ENCODE peak calls at places on chromosomes 3 and 15, in six cellular contexts. U is AML-193; I is CD8-positive, alpha-beta memory T cell; E is A673; S is stimulated activated CD8-positive, alpha-beta memory T cell treated with anti-CD3 and anti-CD28 coated beads, Interleukin-4, amount 100 ng/mL, for 24 hours; G is GM13976. V is an unnamed sample.

GRCh38 chr15:66738595-66738994 is 36.6 kb downstream of the SMAD6 start:
- DNase-seq in U (no peak), I (no peak), E (no peak), S (no peak), G (no peak), V (no peak)

GRCh38 chr15:94840794-94841587 is 609.6 kb downstream of the MCTP2 start:
- DNase-seq in U (no peak), I (no peak), E (peak), S (no peak), G (no peak), V (no peak)

GRCh38 chr3:197165890-197166289 is 132.5 kb downstream of the DLG1 start:
- DNase-seq in U (no peak), I (no peak), E (no peak), S (no peak), G (no peak), V (no peak)

GRCh38 chr3:30286007-30286669 is 320.3 kb upstream of the TGFBR2 start:
- DNase-seq in U (no peak), I (no peak), E (peak), S (no peak), G (no peak), V (peak)

GRCh38 chr3:39193391-39193790 is 996 bp upstream of the XIRP1 start:
- DNase-seq in U (no peak), I (no peak), E (no peak), S (no peak), G (no peak), V (no peak)

GRCh38 chr15:92077353-92078080 is 224.0 kb downstream of the SLCO3A1 start:
- DNase-seq in U (peak), I (peak), E (peak), S (peak), G (peak), V (peak)

GRCh38 chr3:108218811-108219210 is 3.4 kb downstream of the IFT57 start:
- DNase-seq in U (no peak), I (no peak), E (no peak), S (no peak), G (no peak), V (no peak)

GRCh38 chr3:195150194-195151118 is 120.5 kb downstream of the XXYLT1 start:
- DNase-seq in U (no peak), I (no peak), E (peak), S (no peak), G (peak), V (peak)

GRCh38 chr3:135503429-135504083 is 462.0 kb upstream of the PPP2R3A start:
- DNase-seq in U (peak), I (no peak), E (peak), S (no peak), G (peak), V (peak)

GRCh38 chr3:87175662-87176230 is 51.4 kb upstream of the CHMP2B start:
- DNase-seq in U (no peak), I (no peak), E (no peak), S (no peak), G (no peak), V (no peak)

GRCh38 chr15:62089616-62090015 is 22.8 kb downstream of the C2CD4A start:
- DNase-seq in U (no peak), I (no peak), E (no peak), S (no peak), G (no peak), V (peak)

GRCh38 chr15:36810656-36811449 is 231.4 kb downstream of the CDIN1 start:
- DNase-seq in U (no peak), I (no peak), E (peak), S (no peak), G (no peak), V (peak)

GRCh38 chr3:131582438-131582837 is 79.7 kb upstream of the MRPL3 start:
- DNase-seq in U (no peak), I (no peak), E (no peak), S (no peak), G (no peak), V (no peak)

GRCh38 chr3:151209652-151210051 is 6.6 kb upstream of the GPR171 start:
- DNase-seq in U (no peak), I (no peak), E (no peak), S (no peak), G (no peak), V (no peak)

GRCh38 chr3:192130534-192131132 is 596.7 kb downstream of the FGF12 start:
- DNase-seq in U (peak), I (no peak), E (peak), S (no peak), G (peak), V (peak)

GRCh38 chr3:160618363-160618762 is 53.0 kb upstream of the KPNA4 start:
- DNase-seq in U (no peak), I (no peak), E (no peak), S (no peak), G (no peak), V (peak)

GRCh38 chr3:13152826-13153710 is 79.8 kb upstream of the IQSEC1 start:
- DNase-seq in U (no peak), I (no peak), E (no peak), S (no peak), G (no peak), V (no peak)

GRCh38 chr15:74451861-74452835 is 8.8 kb downstream of the UBL7 start:
- DNase-seq in U (no peak), I (no peak), E (no peak), S (no peak), G (no peak), V (no peak)

GRCh38 chr15:26866298-26867198 is at the start of gene GABRA5:
- DNase-seq in U (no peak), I (no peak), E (no peak), S (no peak), G (no peak), V (no peak)

GRCh38 chr3:102544741-102545140 is 109.9 kb downstream of the ZPLD1 start:
- DNase-seq in U (no peak), I (no peak), E (no peak), S (no peak), G (no peak), V (no peak)

GRCh38 chr15:42348083-42348482 is 11.2 kb upstream of the CAPN3 start:
- DNase-seq in U (no peak), I (no peak), E (no peak), S (no peak), G (no peak), V (no peak)

GRCh38 chr3:45690331-45691035 is 1.3 kb downstream of the SACM1L start:
- DNase-seq in U (peak), I (no peak), E (no peak), S (no peak), G (no peak), V (peak)

GRCh38 chr15:94056314-94056713 is 175.0 kb upstream of the MCTP2 start:
- DNase-seq in U (no peak), I (no peak), E (no peak), S (no peak), G (no peak), V (no peak)

GRCh38 chr3:98645039-98645438 is 51.6 kb upstream of the CPOX start:
- DNase-seq in U (no peak), I (no peak), E (no peak), S (no peak), G (no peak), V (no peak)

GRCh38 chr3:107992976-107993684 is 97.7 kb downstream of the CD47 start:
- DNase-seq in U (no peak), I (no peak), E (peak), S (no peak), G (no peak), V (peak)

GRCh38 chr3:111338059-111338698 is 203.8 kb upstream of the CD96 start:
- DNase-seq in U (peak), I (peak), E (peak), S (peak), G (peak), V (peak)

GRCh38 chr15:80942746-80943565 is 46.7 kb downstream of the MESD start:
- DNase-seq in U (no peak), I (no peak), E (no peak), S (no peak), G (no peak), V (peak)

GRCh38 chr15:80893777-80894176 is 95.8 kb downstream of the MESD start:
- DNase-seq in U (no peak), I (no peak), E (no peak), S (no peak), G (no peak), V (no peak)

GRCh38 chr3:128844502-128844901 is 34.9 kb upstream of the ACAD9 start:
- DNase-seq in U (no peak), I (no peak), E (no peak), S (no peak), G (no peak), V (no peak)